ENCODE peak calls at places on chromosomes 4 and X, in ten cellular contexts. B is progenitor cell of endocrine pancreas, Z is foreskin fibroblast, L is psoas muscle, P is GM13977, A is MM.1S, M is bronchial epithelial cell, I is ascending aorta, X is WERI-Rb-1, D is lower leg skin. R is an unnamed sample.

GRCh38 chr4:749771-750666 is 44.4 kb downstream of the PCGF3 start:
- DNase-seq in B (no peak), Z (no peak), L (peak; percentile 49), P (no peak), A (no peak), M (no peak), I (no peak), X (no peak), D (no peak), R (no peak)

GRCh38 chr4:128979934-128980333 is 113.4 kb downstream of the SCLT1 start:
- DNase-seq in B (no peak), Z (peak; percentile 88), L (no peak), P (no peak), A (no peak), M (peak; percentile 82), I (no peak), X (no peak), D (no peak), R (no peak)

GRCh38 chr4:152424980-152425379 is 110.9 kb downstream of the FBXW7 start:
- DNase-seq in B (no peak), Z (no peak), L (no peak), P (no peak), A (no peak), M (peak; percentile 60), I (no peak), X (no peak), D (no peak), R (no peak)

GRCh38 chrX:18895157-18895952 is 88.6 kb downstream of the PHKA2 start:
- DNase-seq in B (no peak), Z (peak; percentile 87), L (peak; percentile 87), P (no peak), A (no peak), M (peak; percentile 87), I (peak; percentile 89), X (peak; percentile 79), D (no peak), R (no peak)

GRCh38 chrX:14591976-14592375 is 62.6 kb downstream of the GLRA2 start:
- DNase-seq in B (no peak), Z (no peak), L (no peak), P (no peak), A (no peak), M (peak; percentile 0), I (no peak), X (no peak), D (no peak), R (no peak)

GRCh38 chr4:108080752-108081151 is 88.0 kb downstream of the LEF1 start:
- DNase-seq in B (no peak), Z (no peak), L (no peak), P (no peak), A (no peak), M (no peak), I (no peak), X (no peak), D (no peak), R (no peak)

GRCh38 chrX:32530802-32531403 is 680.4 kb downstream of the DMD start:
- DNase-seq in B (no peak), Z (peak; percentile 4), L (no peak), P (peak; percentile 20), A (peak; percentile 54), M (peak; percentile 35), I (no peak), X (peak; percentile 12), D (no peak), R (no peak)

GRCh38 chr4:242121-242848 is 63.0 kb downstream of the ZNF732 start:
- DNase-seq in B (no peak), Z (peak; percentile 34), L (peak; percentile 59), P (peak; percentile 37), A (peak; percentile 86), M (peak; percentile 37), I (peak; percentile 72), X (peak; percentile 66), D (peak; percentile 30), R (no peak)

GRCh38 chrX:150848914-150849365 is 49.5 kb downstream of the CD99L2 start:
- DNase-seq in B (no peak), Z (no peak), L (no peak), P (no peak), A (no peak), M (peak; percentile 96), I (no peak), X (no peak), D (peak; percentile 13), R (no peak)

GRCh38 chrX:6226646-6227444 is 1.8 kb downstream of the NLGN4X start:
- DNase-seq in B (peak; percentile 32), Z (peak; percentile 20), L (no peak), P (no peak), A (no peak), M (no peak), I (no peak), X (peak; percentile 7), D (no peak), R (no peak)

GRCh38 chrX:110746014-110746413 is 49.6 kb downstream of the CHRDL1 start:
- DNase-seq in B (no peak), Z (no peak), L (no peak), P (no peak), A (no peak), M (no peak), I (no peak), X (peak; percentile 15), D (no peak), R (no peak)

DNA sequence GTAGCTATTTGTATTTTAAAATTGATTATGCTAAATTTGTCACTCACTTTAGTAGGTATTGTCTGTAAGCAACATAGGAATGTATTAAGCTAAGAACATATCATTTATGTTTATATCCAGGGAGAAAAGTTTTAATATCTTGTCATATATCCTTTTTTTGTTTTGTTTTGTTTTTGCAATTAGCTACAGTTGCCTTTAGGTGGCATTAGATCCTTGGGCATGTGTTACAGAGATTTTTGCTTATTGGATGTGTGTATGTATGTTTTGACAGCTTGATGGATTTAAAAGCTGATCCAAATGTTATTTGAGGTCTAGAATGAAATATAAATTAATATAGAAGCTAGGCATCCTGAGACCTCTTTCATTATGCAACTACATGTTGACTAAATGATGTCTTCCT is 36.1 kb upstream of the OTUD4 start:
- DNase-seq in B (no peak), Z (peak; percentile 57), L (no peak), P (peak; percentile 32), A (peak; percentile 48), M (peak; percentile 38), I (no peak), X (no peak), D (no peak), R (no peak)
- TF ChIP-seq CTCF in B (peak; percentile 45), Z (peak; percentile 51), L (peak; percentile 50), P (peak; percentile 55), A (peak; percentile 59), M (peak; percentile 31), I (peak; percentile 44), X (peak; percentile 37), D (no peak), R (peak; percentile 74)

GRCh38 chr4:76531597-76531996 is 96.6 kb downstream of the SHROOM3 start:
- DNase-seq in B (no peak), Z (no peak), L (no peak), P (no peak), A (no peak), M (no peak), I (no peak), X (no peak), D (no peak), R (no peak)
- TF ChIP-seq CTCF in B (no peak), Z (no peak), L (no peak), P (no peak), A (no peak), M (no peak), I (no peak), X (no peak), D (no peak), R (no peak)

GRCh38 chrX:108225456-108225730 is 133.8 kb downstream of the ATG4A start:
- DNase-seq in B (no peak), Z (peak; percentile 35), L (no peak), P (no peak), A (no peak), M (peak; percentile 46), I (no peak), X (no peak), D (no peak), R (no peak)

GRCh38 chrX:108221481-108221880 is 129.9 kb downstream of the ATG4A start:
- DNase-seq in B (no peak), Z (no peak), L (no peak), P (no peak), A (no peak), M (no peak), I (no peak), X (no peak), D (no peak), R (no peak)

GRCh38 chrX:108224727-108225455 is 133.3 kb downstream of the ATG4A start:
- DNase-seq in B (peak; percentile 14), Z (peak; percentile 63), L (peak; percentile 31), P (peak; percentile 23), A (peak; percentile 24), M (peak; percentile 30), I (no peak), X (peak; percentile 9), D (no peak), R (peak; percentile 9)

GRCh38 chrX:108223606-108224005 is 132.0 kb downstream of the ATG4A start:
- DNase-seq in B (no peak), Z (no peak), L (no peak), P (no peak), A (no peak), M (no peak), I (no peak), X (no peak), D (no peak), R (no peak)

GRCh38 chrX:108224218-108224617 is 132.6 kb downstream of the ATG4A start:
- DNase-seq in B (no peak), Z (peak; percentile 27), L (no peak), P (no peak), A (no peak), M (no peak), I (no peak), X (no peak), D (no peak), R (no peak)
- TF ChIP-seq CTCF in B (no peak), Z (no peak), L (no peak), P (no peak), A (no peak), M (no peak), I (no peak), X (no peak), D (no peak), R (no peak)

GRCh38 chrX:132618810-132619209 is 130.0 kb upstream of the MBNL3 start:
- DNase-seq in B (no peak), Z (no peak), L (no peak), P (no peak), A (no peak), M (no peak), I (no peak), X (no peak), D (no peak), R (no peak)

GRCh38 chrX:132612990-132613564 is 124.2 kb upstream of the MBNL3 start:
- DNase-seq in B (peak; percentile 34), Z (peak; percentile 66), L (peak; percentile 67), P (peak; percentile 9), A (peak; percentile 22), M (peak; percentile 19), I (no peak), X (peak; percentile 67), D (no peak), R (no peak)

GRCh38 chrX:132613801-132614200 is 125.0 kb upstream of the MBNL3 start:
- DNase-seq in B (no peak), Z (no peak), L (no peak), P (no peak), A (no peak), M (no peak), I (no peak), X (no peak), D (no peak), R (no peak)

GRCh38 chrX:132614297-132614696 is 125.5 kb upstream of the MBNL3 start:
- DNase-seq in B (no peak), Z (peak; percentile 33), L (no peak), P (no peak), A (peak; percentile 9), M (peak; percentile 1), I (no peak), X (peak; percentile 22), D (no peak), R (no peak)

GRCh38 chrX:132615396-132616131 is 126.7 kb upstream of the MBNL3 start:
- DNase-seq in B (peak; percentile 20), Z (peak; percentile 60), L (no peak), P (no peak), A (peak; percentile 61), M (peak; percentile 74), I (no peak), X (peak; percentile 56), D (peak; percentile 14), R (no peak)
- TF ChIP-seq CTCF in B (peak; percentile 66), Z (peak; percentile 27), L (peak; percentile 33), P (peak; percentile 54), A (peak; percentile 69), M (peak; percentile 36), I (peak; percentile 28), X (peak; percentile 73), D (no peak), R (peak; percentile 27)